ENCODE peak calls at places on chromosomes 16 and 17, in four cellular contexts. Q is psoas muscle; H is anterior cingulate cortex; V is naive thymus-derived CD8-positive, alpha-beta T cell. G is an unnamed sample.

GRCh38 chr17:68101992-68102758 is 66.6 kb downstream of the KPNA2 start:
- DNase-seq in V (peak; percentile 16), Q (no peak), H (no peak), G (no peak)

GRCh38 chr17:49515196-49515770 is 20.2 kb downstream of the NGFR start:
- DNase-seq in H (peak; percentile 70), V (no peak), Q (peak; percentile 92), G (peak; percentile 95)

GRCh38 chr17:8836821-8837426 is 30.6 kb downstream of the PIK3R6 start:
- DNase-seq in V (no peak), H (no peak), Q (no peak), G (no peak)

GRCh38 chr17:79026345-79027273 is 2.6 kb downstream of the C1QTNF1 start:
- DNase-seq in H (no peak), Q (peak; percentile 46), V (no peak), G (peak; percentile 70)

GRCh38 chr16:77599793-77600415 is 122.4 kb upstream of the NUDT7 start:
- DNase-seq in V (no peak), H (no peak), Q (no peak), G (no peak)

GRCh38 chr17:9291912-9292562 is 270.7 kb downstream of the NTN1 start:
- DNase-seq in Q (peak; percentile 30), V (peak; percentile 10), H (no peak), G (peak; percentile 49)

GRCh38 chr17:17363638-17364337 is 60.6 kb downstream of the NT5M start:
- DNase-seq in V (no peak), H (no peak), Q (no peak), G (peak; percentile 30)

GRCh38 chr17:17079761-17080160 is 37.5 kb downstream of the MPRIP start:
- DNase-seq in V (no peak), Q (peak; percentile 51), H (peak; percentile 65), G (peak; percentile 65)

GRCh38 chr16:29789775-29790182 is 772 bp upstream of the KIF22 start:
- DNase-seq in V (no peak), H (no peak), Q (no peak), G (no peak)

GRCh38 chr17:63431939-63432804 is 13.9 kb downstream of the CYB561 start:
- DNase-seq in V (no peak), Q (no peak), H (no peak), G (peak; percentile 24)

GRCh38 chr16:88385831-88386815 is 3.4 kb downstream of the ZNF469 start:
- DNase-seq in H (no peak), V (no peak), Q (peak; percentile 13), G (peak; percentile 26)

GRCh38 chr17:79988163-79988971 is 47.3 kb downstream of the TBC1D16 start:
- DNase-seq in V (no peak), H (no peak), Q (no peak), G (no peak)

GRCh38 chr17:80486692-80487091 is 10.3 kb upstream of the NPTX1 start:
- DNase-seq in Q (no peak), V (no peak), H (no peak), G (peak; percentile 16)

GRCh38 chr16:28264656-28265055 is 27.7 kb upstream of the SBK1 start:
- DNase-seq in V (no peak), Q (peak; percentile 60), H (no peak), G (no peak)

GRCh38 chr16:89829630-89830437 is 1.6 kb downstream of the SPIRE2 start:
- DNase-seq in H (no peak), Q (no peak), V (no peak), G (no peak)

GRCh38 chr17:11086623-11087022 is 154.4 kb upstream of the SHISA6 start:
- DNase-seq in H (no peak), Q (no peak), V (no peak), G (no peak)

GRCh38 chr17:73261952-73262675 is 434 bp upstream of the CPSF4L start:
- DNase-seq in Q (no peak), V (no peak), H (peak; percentile 94), G (no peak)

GRCh38 chr16:18788828-18789514 is 1.2 kb downstream of the RPS15A start:
- DNase-seq in V (no peak), H (no peak), Q (no peak), G (no peak)

GRCh38 chr16:84177740-84178070 is 9.2 kb downstream of the TAF1C start:
- DNase-seq in Q (no peak), H (no peak), V (no peak), G (no peak)

GRCh38 chr17:33436321-33436720 is 143.2 kb upstream of the ASIC2 start:
- DNase-seq in V (no peak), H (no peak), Q (peak; percentile 21), G (no peak)

GRCh38 chr17:44926841-44927525 is 11.7 kb upstream of the GFAP start:
- DNase-seq in V (no peak), Q (no peak), H (no peak), G (no peak)

GRCh38 chr17:11094377-11094776 is 146.6 kb upstream of the SHISA6 start:
- DNase-seq in Q (no peak), H (peak; percentile 25), V (no peak), G (no peak)

GRCh38 chr17:43169561-43170139 is 1.4 kb upstream of the NBR1 start:
- DNase-seq in Q (peak; percentile 27), H (no peak), V (no peak), G (no peak)

GRCh38 chr16:31168848-31169247 is 11.1 kb upstream of the FUS start:
- DNase-seq in Q (no peak), H (no peak), V (no peak), G (no peak)

GRCh38 chr16:74309789-74310781 is 13.5 kb downstream of the PSMD7 start:
- DNase-seq in H (no peak), Q (no peak), V (no peak), G (no peak)